ENCODE peak calls at places on chromosomes 16 and 17, in six cellular contexts. F is islet precursor cell; H is hepatic stellate cell; G is GM04503; M is NCI-H1092 treated with DMSO at 0.1 percent for 48 hours; S is activated naive CD4-positive, alpha-beta T cell treated with Interleukin-2 at 50 U/mL for 16 hours. X is an unnamed sample.

GRCh38 chr16:66603537-66604375 is 748 bp upstream of the CMTM3 start:
- DNase-seq in G (no peak), F (no peak), S (peak), M (no peak), H (peak), X (peak)

GRCh38 chr17:35432176-35433074 is at the start of gene SLFN12:
- DNase-seq in G (peak), H (peak), M (no peak), S (peak), F (no peak), X (peak)

GRCh38 chr16:23587726-23588125 is 8.4 kb downstream of the NDUFAB1 start:
- DNase-seq in G (peak), F (no peak), S (no peak), H (peak), M (no peak), X (no peak)

GRCh38 chr17:18026408-18026776 is 12.6 kb downstream of the ATPAF2 start:
- DNase-seq in F (peak), H (no peak), G (peak), S (no peak), M (peak), X (peak)

GRCh38 chr16:19876501-19877059 is 8.1 kb downstream of the GPRC5B start:
- DNase-seq in H (no peak), F (no peak), G (no peak), S (no peak), M (no peak), X (no peak)

GRCh38 chr17:78665952-78666920 is 89.0 kb upstream of the DNAH17 start:
- DNase-seq in M (no peak), G (no peak), F (peak), S (peak), H (no peak), X (no peak)

GRCh38 chr17:37065486-37066321 is 117.0 kb downstream of the AATF start:
- DNase-seq in S (no peak), F (peak), M (no peak), H (no peak), G (no peak), X (no peak)

GRCh38 chr16:9913604-9914330 is 268.5 kb downstream of the GRIN2A start:
- DNase-seq in F (no peak), S (no peak), H (no peak), M (no peak), G (no peak), X (no peak)

GRCh38 chr16:49959552-49960277 is 65.3 kb upstream of the CNEP1R1 start:
- DNase-seq in S (no peak), H (no peak), F (peak), M (no peak), G (no peak), X (no peak)

GRCh38 chr16:73054131-73054496 is 6.2 kb upstream of the ZFHX3 start:
- DNase-seq in M (peak), F (no peak), H (no peak), S (no peak), G (no peak), X (no peak)

GRCh38 chr17:19753049-19753444 is 4.9 kb upstream of the ALDH3A1 start:
- DNase-seq in M (no peak), G (peak), S (no peak), F (peak), H (no peak), X (no peak)

X was measured in foreskin melanocyte.